ENCODE peak calls at places on chromosomes 3 and 15, in four cellular contexts. L, M, Q and E are unnamed samples.

GRCh38 chr3:71051259-71051595 is 532.3 kb downstream of the FOXP1 start:
- DNase-seq in L (no peak), M (no peak), Q (no peak), E (no peak)

GRCh38 chr3:154135511-154136173 is 14.5 kb downstream of the ARHGEF26 start:
- DNase-seq in L (no peak), M (peak; percentile 27), Q (no peak), E (no peak)

GRCh38 chr3:53161820-53162671 is 1.0 kb downstream of the PRKCD start:
- DNase-seq in L (no peak), M (no peak), Q (no peak), E (peak; percentile 16)

GRCh38 chr15:35753486-35753885 is 207.5 kb upstream of the DPH6 start:
- DNase-seq in L (no peak), M (no peak), Q (no peak), E (no peak)

GRCh38 chr3:50567386-50568182 is at the start of gene C3orf18:
- DNase-seq in L (peak; percentile 4), M (peak; percentile 92), Q (peak; percentile 1), E (peak; percentile 96)

GRCh38 chr15:36183207-36183606 is 396.2 kb upstream of the CDIN1 start:
- DNase-seq in L (no peak), M (no peak), Q (no peak), E (no peak)

GRCh38 chr3:177104299-177104992 is 92.8 kb downstream of the TBL1XR1 start:
- DNase-seq in L (no peak), M (no peak), Q (no peak), E (no peak)

GRCh38 chr3:190826018-190826417 is 36.5 kb downstream of the GMNC start:
- DNase-seq in L (no peak), M (no peak), Q (no peak), E (no peak)

GRCh38 chr3:193743702-193744047 is 150.7 kb downstream of the OPA1 start:
- DNase-seq in L (no peak), M (no peak), Q (no peak), E (no peak)